ENCODE peak calls at places on chromosomes 6 and 20, in seven cellular contexts. One of them, this sample, is unnamed.

GRCh38 chr6:84652356-84653026 is 111.9 kb downstream of the TBX18 start:
- DNase-seq in iris pigment epithelial cell: peak; percentile 97
- DNase-seq in skeletal muscle cell: peak; percentile 85
- DNase-seq in IMR-90: peak; percentile 92
- DNase-seq in GM12865: no peak
- DNase-seq in ELR: peak; percentile 96
- DNase-seq in posterior cingulate gyrus: no peak
- DNase-seq in this sample: no peak

GRCh38 chr6:118648866-118649554 is 2.4 kb downstream of the CEP85L start:
- DNase-seq in iris pigment epithelial cell: no peak
- DNase-seq in skeletal muscle cell: no peak
- DNase-seq in IMR-90: peak; percentile 37
- DNase-seq in GM12865: no peak
- DNase-seq in ELR: no peak
- DNase-seq in posterior cingulate gyrus: no peak
- DNase-seq in this sample: no peak

GRCh38 chr6:84137051-84137375 is 90.4 kb downstream of the CEP162 start:
- DNase-seq in iris pigment epithelial cell: peak; percentile 53
- DNase-seq in skeletal muscle cell: peak; percentile 8
- DNase-seq in IMR-90: peak; percentile 81
- DNase-seq in GM12865: no peak
- DNase-seq in ELR: no peak
- DNase-seq in posterior cingulate gyrus: no peak
- DNase-seq in this sample: no peak

GRCh38 chr6:108598316-108598863 is 37.7 kb downstream of the FOXO3 start:
- DNase-seq in iris pigment epithelial cell: peak; percentile 70
- DNase-seq in skeletal muscle cell: peak; percentile 76
- DNase-seq in IMR-90: peak; percentile 47
- DNase-seq in GM12865: peak; percentile 93
- DNase-seq in ELR: peak; percentile 57
- DNase-seq in posterior cingulate gyrus: no peak
- DNase-seq in this sample: no peak

GRCh38 chr6:163637524-163637923 is 223.0 kb downstream of the QKI start:
- DNase-seq in iris pigment epithelial cell: no peak
- DNase-seq in skeletal muscle cell: no peak
- DNase-seq in IMR-90: no peak
- DNase-seq in GM12865: peak; percentile 68
- DNase-seq in ELR: no peak
- DNase-seq in posterior cingulate gyrus: no peak
- DNase-seq in this sample: no peak

GRCh38 chr20:59042796-59043621 is 423 bp upstream of the PRELID3B start:
- DNase-seq in iris pigment epithelial cell: peak; percentile 85
- DNase-seq in skeletal muscle cell: no peak
- DNase-seq in IMR-90: peak; percentile 85
- DNase-seq in GM12865: peak; percentile 98
- DNase-seq in ELR: peak; percentile 95
- DNase-seq in posterior cingulate gyrus: peak; percentile 73
- DNase-seq in this sample: peak; percentile 93

GRCh38 chr6:152312434-152312833 is 324.7 kb downstream of the SYNE1 start:
- DNase-seq in iris pigment epithelial cell: no peak
- DNase-seq in skeletal muscle cell: no peak
- DNase-seq in IMR-90: no peak
- DNase-seq in GM12865: no peak
- DNase-seq in ELR: no peak
- DNase-seq in posterior cingulate gyrus: no peak
- DNase-seq in this sample: no peak

GRCh38 chr6:109318328-109318876 is 63.9 kb downstream of the CD164 start:
- DNase-seq in iris pigment epithelial cell: no peak
- DNase-seq in skeletal muscle cell: no peak
- DNase-seq in IMR-90: no peak
- DNase-seq in GM12865: no peak
- DNase-seq in ELR: no peak
- DNase-seq in posterior cingulate gyrus: peak; percentile 73
- DNase-seq in this sample: peak; percentile 86

GRCh38 chr20:31538327-31538726 is 24.1 kb downstream of the HM13 start:
- DNase-seq in iris pigment epithelial cell: no peak
- DNase-seq in skeletal muscle cell: no peak
- DNase-seq in IMR-90: no peak
- DNase-seq in GM12865: no peak
- DNase-seq in ELR: no peak
- DNase-seq in posterior cingulate gyrus: no peak
- DNase-seq in this sample: no peak

GRCh38 chr20:14780508-14780907 is 443.1 kb upstream of the FLRT3 start:
- DNase-seq in iris pigment epithelial cell: no peak
- DNase-seq in skeletal muscle cell: no peak
- DNase-seq in IMR-90: no peak
- DNase-seq in GM12865: no peak
- DNase-seq in ELR: no peak
- DNase-seq in posterior cingulate gyrus: no peak
- DNase-seq in this sample: no peak

GRCh38 chr6:40906759-40907158 is 132.3 kb downstream of the UNC5CL start:
- DNase-seq in iris pigment epithelial cell: no peak
- DNase-seq in skeletal muscle cell: no peak
- DNase-seq in IMR-90: no peak
- DNase-seq in GM12865: no peak
- DNase-seq in ELR: peak; percentile 72
- DNase-seq in posterior cingulate gyrus: no peak
- DNase-seq in this sample: no peak

GRCh38 chr20:23349338-23350006 is 1.1 kb upstream of the NXT1 start:
- DNase-seq in iris pigment epithelial cell: no peak
- DNase-seq in skeletal muscle cell: no peak
- DNase-seq in IMR-90: no peak
- DNase-seq in GM12865: no peak
- DNase-seq in ELR: no peak
- DNase-seq in posterior cingulate gyrus: no peak
- DNase-seq in this sample: no peak

GRCh38 chr6:46749731-46750130 is 3.0 kb downstream of the ANKRD66 start:
- DNase-seq in iris pigment epithelial cell: no peak
- DNase-seq in skeletal muscle cell: no peak
- DNase-seq in IMR-90: no peak
- DNase-seq in GM12865: no peak
- DNase-seq in ELR: no peak
- DNase-seq in posterior cingulate gyrus: no peak
- DNase-seq in this sample: no peak

GRCh38 chr20:23937303-23938117 is 51.1 kb downstream of the GGTLC1 start:
- DNase-seq in iris pigment epithelial cell: peak; percentile 43
- DNase-seq in skeletal muscle cell: no peak
- DNase-seq in IMR-90: peak; percentile 36
- DNase-seq in GM12865: peak; percentile 66
- DNase-seq in ELR: peak; percentile 52
- DNase-seq in posterior cingulate gyrus: peak; percentile 77
- DNase-seq in this sample: peak; percentile 68